ENCODE peak calls at places on chromosome 3, in four cellular contexts. N is IMR-90, D is A549, H is pancreas. T is an unnamed sample.
A peak's percentile ranks its signal among the peaks of the same experiment; 100 is the strongest.

GRCh38 chr3:120567370-120568197 is 28.6 kb upstream of the NDUFB4 start:
- DNase-seq in N (peak; percentile 47), D (peak; percentile 45), H (no peak), T (no peak)

GRCh38 chr3:152458725-152459515 is 190.2 kb downstream of the MBNL1 start:
- DNase-seq in N (peak; percentile 29), D (no peak), H (no peak), T (no peak)

GRCh38 chr3:100992086-100993033 is 861 bp downstream of the ABI3BP start:
- DNase-seq in N (peak; percentile 55), D (peak; percentile 16), H (no peak), T (no peak)

GRCh38 chr3:105752791-105753415 is 115.9 kb downstream of the CBLB start:
- DNase-seq in N (no peak), D (no peak), H (no peak), T (no peak)

GRCh38 chr3:30549600-30549999 is 56.8 kb upstream of the TGFBR2 start:
- DNase-seq in N (no peak), D (no peak), H (no peak), T (no peak)

GRCh38 chr3:119292666-119293065 is 1.5 kb upstream of the ARHGAP31 start:
- DNase-seq in N (no peak), D (no peak), H (no peak), T (no peak)

GRCh38 chr3:150268426-150269321 is 139.4 kb upstream of the TSC22D2 start:
- DNase-seq in N (peak; percentile 66), D (peak; percentile 48), H (no peak), T (no peak)

GRCh38 chr3:177282028-177282655 is 84.9 kb upstream of the TBL1XR1 start:
- DNase-seq in N (no peak), D (no peak), H (no peak), T (no peak)

GRCh38 chr3:187615630-187616029 is 54.6 kb downstream of the SST start:
- DNase-seq in N (no peak), D (no peak), H (no peak), T (no peak)

GRCh38 chr3:127002195-127003174 is 19.6 kb downstream of the PLXNA1 start:
- DNase-seq in N (peak; percentile 89), D (no peak), H (no peak), T (peak; percentile 89)

GRCh38 chr3:126147147-126147931 is 33.0 kb downstream of the ALDH1L1 start:
- DNase-seq in N (no peak), D (no peak), H (peak; percentile 34), T (peak; percentile 20)

GRCh38 chr3:37147676-37148075 is 26.7 kb downstream of the LRRFIP2 start:
- DNase-seq in N (no peak), D (no peak), H (no peak), T (no peak)
- H3K4me1 ChIP-seq in N (no peaks in the 10 kb centered on the region), D (peaks cover 17% of the 10 kb centered on the region), H (peaks cover 19% of the 10 kb centered on the region), T (peaks cover 40% of the 10 kb centered on the region)

GRCh38 chr3:46663611-46664135 is 29.8 kb downstream of the ALS2CL start:
- DNase-seq in N (peak; percentile 46), D (peak; percentile 3), H (peak; percentile 30), T (no peak)
- TF ChIP-seq CTCF in N (peak; percentile 6), D (peak; percentile 10), H (no peak), T (no peak)

DNA sequence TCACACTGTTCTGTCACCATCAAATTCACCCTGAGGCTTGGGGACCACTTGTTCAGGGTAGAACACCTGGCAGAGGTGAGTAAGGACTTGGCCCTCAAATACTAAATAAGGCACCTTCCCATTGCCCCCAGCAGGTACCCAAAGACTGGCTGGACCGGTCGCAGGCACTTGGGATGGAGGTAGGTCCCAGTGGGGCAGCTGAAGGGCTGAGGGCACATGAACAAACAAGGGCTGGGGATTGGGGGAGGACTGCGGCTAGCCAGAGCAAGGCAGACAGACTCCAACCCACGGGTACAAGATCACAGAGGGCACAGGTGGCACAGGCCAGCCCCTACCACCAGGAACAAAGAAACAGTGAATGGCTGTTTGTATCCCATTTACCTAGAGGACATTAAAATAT is 1.9 kb downstream of the MRPS25 start:
- DNase-seq in N (no peak), D (no peak), H (no peak), T (no peak)
- H3K4me3 ChIP-seq in N (no peak overlapping the region), D (peak overlapping the region; percentile 87), H (no peak overlapping the region), T (peak overlapping the region; percentile 92)

GRCh38 chr3:129611446-129611800 is 4.9 kb upstream of the PLXND1 start:
- DNase-seq in N (no peak), D (no peak), H (peak; percentile 49), T (no peak)

GRCh38 chr3:129611812-129612349 is 5.4 kb upstream of the PLXND1 start:
- DNase-seq in N (peak; percentile 49), D (peak; percentile 75), H (peak; percentile 48), T (no peak)

GRCh38 chr3:129609591-129610169 is 3.2 kb upstream of the PLXND1 start:
- DNase-seq in N (peak; percentile 61), D (no peak), H (no peak), T (no peak)

GRCh38 chr3:129608936-129609590 is 2.6 kb upstream of the PLXND1 start:
- DNase-seq in N (no peak), D (no peak), H (no peak), T (no peak)

DNA sequence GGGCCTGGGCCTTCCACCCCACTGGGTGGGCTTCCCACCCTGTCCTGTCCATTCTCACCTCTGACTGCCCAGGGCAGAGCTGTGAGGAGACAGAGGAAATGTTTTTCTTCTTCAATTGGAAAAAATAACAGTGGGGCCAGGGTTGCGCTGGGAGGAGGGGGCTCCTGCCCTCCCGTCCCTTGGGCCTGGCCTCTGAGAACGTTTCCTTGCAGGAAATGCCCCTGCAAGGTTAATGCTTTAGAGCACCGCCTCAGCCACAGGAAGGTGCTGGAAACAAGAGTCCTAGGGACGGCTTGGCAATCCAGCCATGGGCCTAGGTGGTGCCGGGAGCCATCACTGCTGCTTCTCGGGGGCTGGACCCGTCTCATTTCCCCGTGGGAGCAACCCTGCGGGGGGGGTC is 3.8 kb upstream of the PLXND1 start:
- DNase-seq in N (no peak), D (no peak), H (no peak), T (no peak)
- H3K4me1 ChIP-seq in N (peaks cover 17% of the 10 kb centered on the region), D (peaks cover 65% of the 10 kb centered on the region), H (peaks cover 4% of the 10 kb centered on the region), T (peaks cover 71% of the 10 kb centered on the region)

GRCh38 chr3:43996379-43997301 is 245.0 kb upstream of the TOPAZ1 start:
- DNase-seq in N (no peak), D (peak; percentile 78), H (peak; percentile 66), T (no peak)
- TF ChIP-seq CTCF in N (no peak), D (peak; percentile 13), H (no peak), T (no peak)

DNA sequence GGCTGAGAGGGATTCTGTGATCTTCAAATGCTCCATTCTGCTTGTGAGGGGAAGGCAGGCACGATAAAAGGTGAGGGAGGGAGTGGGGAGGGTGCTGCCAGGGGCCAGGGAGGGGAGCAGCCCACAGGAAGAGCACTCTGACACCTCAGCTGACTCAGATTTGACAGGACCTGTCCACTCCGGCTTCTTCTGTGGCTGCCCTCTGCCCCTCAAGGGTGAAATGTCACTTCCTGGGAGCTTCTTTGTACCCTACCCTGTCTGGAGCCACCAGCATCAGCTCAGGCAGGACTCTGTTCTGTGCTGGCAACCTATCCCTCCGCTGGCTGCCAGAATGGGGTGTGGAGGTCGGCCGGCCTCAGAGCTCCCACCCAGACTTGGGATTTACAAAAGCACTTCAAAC is 114.0 kb upstream of the HACD2 start:
- DNase-seq in N (no peak), D (no peak), H (no peak), T (no peak)
- H3K4me3 ChIP-seq in N (no peak overlapping the region), D (no peak overlapping the region), H (no peak overlapping the region), T (peak overlapping the region; percentile 33)